ENCODE peak calls at places on chromosomes 2 and 18, in eight cellular contexts. G is heart right ventricle; Y is PC-3; W is A549; B is CD8-positive, alpha-beta memory T cell; O is NT2/D1; T is adipocyte; E is IMR-90. P is an unnamed sample. For H3K4me1, the result is how much of the 10 kb centered on the place peaks cover.

GRCh38 chr18:64693756-64694155 is 544.9 kb upstream of the LINC00305 start:
- DNase-seq in G (no peak), Y (peak), W (no peak), B (no peak), O (no peak), T (no peak), E (no peak), P (no peak)

GRCh38 chr2:131425191-131426021 is 50.5 kb upstream of the TUBA3D start:
- DNase-seq in G (no peak), Y (no peak), W (no peak), B (no peak), O (no peak), T (peak), E (no peak), P (no peak)

GRCh38 chr18:72995558-72995957 is 127.8 kb upstream of the NETO1 start:
- DNase-seq in G (no peak), Y (peak), W (no peak), B (no peak), O (no peak), T (no peak), E (no peak), P (no peak)

GRCh38 chr2:237131749-237132148 is 46.1 kb downstream of the COPS8 start:
- DNase-seq in G (no peak), Y (no peak), W (no peak), B (no peak), O (no peak), T (peak), E (no peak), P (no peak)

GRCh38 chr18:31099490-31100230 is 2.6 kb downstream of the DSC2 start:
- DNase-seq in G (no peak), Y (peak), W (no peak), B (no peak), O (no peak), T (no peak), E (no peak), P (no peak)

GRCh38 chr2:113981404-113982134 is 91.7 kb downstream of the ACTR3 start:
- DNase-seq in G (no peak), Y (no peak), W (no peak), B (no peak), O (no peak), T (peak), E (peak), P (no peak)

GRCh38 chr2:236146436-236146835 is 21.8 kb downstream of the GBX2 start:
- DNase-seq in G (no peak), Y (no peak), W (no peak), B (no peak), O (no peak), T (no peak), E (no peak), P (no peak)

GRCh38 chr2:47534179-47534919 is 131.4 kb downstream of the MSH2 start:
- DNase-seq in G (no peak), Y (peak), W (peak), B (no peak), O (peak), T (peak), E (peak), P (no peak)

GRCh38 chr2:10238991-10239485 is 63.7 kb upstream of the HPCAL1 start:
- DNase-seq in G (no peak), Y (no peak), W (no peak), B (no peak), O (no peak), T (no peak), E (no peak), P (no peak)

GRCh38 chr2:26465981-26466471 is 11.9 kb downstream of the OTOF start:
- DNase-seq in G (no peak), Y (no peak), W (no peak), B (no peak), O (no peak), T (no peak), E (no peak), P (no peak)

GRCh38 chr2:240149943-240150784 is 9.7 kb upstream of the OTOS start:
- DNase-seq in G (no peak), Y (peak), W (peak), B (no peak), O (peak), T (peak), E (peak), P (no peak)

DNA sequence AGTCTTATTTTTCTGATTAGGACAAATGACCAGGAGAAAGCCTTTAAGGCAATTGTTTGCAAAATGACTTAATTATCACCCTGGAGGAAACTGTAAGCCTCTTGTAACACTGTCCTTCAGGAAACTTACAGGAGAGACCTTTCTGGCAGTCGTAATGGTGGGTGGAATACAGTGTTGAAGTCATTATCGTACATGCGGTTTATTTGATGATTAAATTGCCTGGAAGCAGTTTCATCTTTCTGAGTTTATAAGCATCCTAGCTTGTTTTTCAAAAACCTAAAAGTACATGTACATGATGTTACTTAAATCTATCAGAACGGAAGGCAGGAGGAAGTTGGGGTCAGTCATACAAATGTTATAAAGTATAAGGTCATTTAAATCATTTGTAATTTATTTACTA is 86.2 kb upstream of the RAB27B start:
- DNase-seq in G (no peak), Y (no peak), W (no peak), B (no peak), O (no peak), T (no peak), E (no peak), P (no peak)
- H3K4me1 ChIP-seq in G (under half), Y (under half), W (under half), B (under half), O (under half), T (under half), E (under half), P (under half)

DNA sequence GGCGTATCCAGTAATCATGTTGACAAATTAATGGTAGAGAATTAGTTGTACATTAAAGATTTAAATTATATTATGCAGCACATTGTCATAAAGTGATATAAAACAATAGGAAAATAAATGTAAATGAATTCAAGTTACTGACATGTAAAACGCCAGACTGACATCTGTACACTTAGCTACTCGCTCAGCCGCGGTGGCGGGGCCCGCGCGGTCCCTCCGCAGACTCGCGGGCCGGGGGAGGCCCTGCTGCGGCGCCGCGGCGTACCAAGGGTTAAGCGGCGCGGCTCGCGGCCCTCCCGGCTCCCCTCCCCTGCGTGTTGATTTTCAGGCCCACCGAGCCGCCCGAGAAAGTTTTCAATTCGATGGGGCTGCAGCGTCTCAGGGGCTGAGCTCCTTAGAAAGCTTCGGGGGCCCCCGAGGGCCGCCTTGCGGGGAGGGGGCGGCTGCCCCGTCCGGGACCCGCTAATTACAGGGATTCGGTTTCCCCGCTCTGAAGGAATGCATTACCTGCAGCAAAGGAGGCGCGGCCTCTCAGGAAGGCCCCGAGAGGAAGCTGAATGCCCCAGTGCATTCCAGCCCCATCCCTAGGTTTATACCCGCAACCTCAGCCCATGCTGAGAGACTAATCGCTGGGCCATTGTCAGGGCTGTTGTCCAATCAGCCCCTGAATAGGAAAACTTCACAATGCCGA is 138.9 kb upstream of the SIX3 start:
- DNase-seq in G (no peak), Y (no peak), W (no peak), B (no peak), O (peak), T (no peak), E (no peak), P (no peak)
- H3K4me3 ChIP-seq in G (no peak), Y (no peak), W (no peak), B (no peak), O (peak), T (no peak), E (no peak), P (peak)

DNA sequence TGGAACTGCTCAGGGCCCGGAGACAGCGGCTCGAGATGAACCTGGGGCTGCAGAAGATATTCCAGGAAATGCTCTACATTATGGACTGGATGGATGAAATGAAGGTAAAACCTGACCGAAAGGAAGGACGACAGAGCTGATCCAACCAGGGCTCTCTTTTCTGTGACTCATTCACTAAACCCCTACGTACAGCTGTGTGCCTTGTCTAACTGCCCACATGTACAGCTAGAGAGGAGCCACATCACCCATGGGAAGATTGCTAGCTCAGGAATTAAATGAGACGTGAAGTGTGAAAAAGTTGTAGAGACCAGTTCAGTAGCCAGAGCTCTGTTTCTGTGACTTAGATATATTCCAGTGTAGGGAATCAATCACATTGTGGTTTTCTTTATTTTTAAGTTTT is 97.3 kb upstream of the EML6 start:
- DNase-seq in G (no peak), Y (no peak), W (no peak), B (no peak), O (no peak), T (no peak), E (no peak), P (no peak)
- H3K4me1 ChIP-seq in G (half or more), Y (under half), W (under half), B (under half), O (under half), T (under half), E (under half), P (under half)

GRCh38 chr2:219423656-219424378 is 5.6 kb downstream of the DES start:
- DNase-seq in G (no peak), Y (no peak), W (no peak), B (no peak), O (no peak), T (no peak), E (no peak), P (no peak)

GRCh38 chr2:219425238-219426067 is 7.3 kb downstream of the DES start:
- DNase-seq in G (no peak), Y (no peak), W (no peak), B (no peak), O (no peak), T (no peak), E (no peak), P (no peak)

GRCh38 chr2:219421323-219421722 is 3.1 kb downstream of the DES start:
- DNase-seq in G (peak), Y (no peak), W (no peak), B (no peak), O (no peak), T (no peak), E (no peak), P (no peak)

GRCh38 chr2:219420687-219421086 is 2.5 kb downstream of the DES start:
- DNase-seq in G (peak), Y (no peak), W (no peak), B (no peak), O (no peak), T (no peak), E (no peak), P (no peak)

GRCh38 chr2:219422944-219423534 is 4.9 kb downstream of the DES start:
- DNase-seq in G (no peak), Y (no peak), W (no peak), B (no peak), O (no peak), T (no peak), E (no peak), P (no peak)
- H3K4me3 ChIP-seq in G (peak), Y (no peak), W (no peak), B (no peak), O (no peak), T (no peak), E (no peak), P (no peak)

DNA sequence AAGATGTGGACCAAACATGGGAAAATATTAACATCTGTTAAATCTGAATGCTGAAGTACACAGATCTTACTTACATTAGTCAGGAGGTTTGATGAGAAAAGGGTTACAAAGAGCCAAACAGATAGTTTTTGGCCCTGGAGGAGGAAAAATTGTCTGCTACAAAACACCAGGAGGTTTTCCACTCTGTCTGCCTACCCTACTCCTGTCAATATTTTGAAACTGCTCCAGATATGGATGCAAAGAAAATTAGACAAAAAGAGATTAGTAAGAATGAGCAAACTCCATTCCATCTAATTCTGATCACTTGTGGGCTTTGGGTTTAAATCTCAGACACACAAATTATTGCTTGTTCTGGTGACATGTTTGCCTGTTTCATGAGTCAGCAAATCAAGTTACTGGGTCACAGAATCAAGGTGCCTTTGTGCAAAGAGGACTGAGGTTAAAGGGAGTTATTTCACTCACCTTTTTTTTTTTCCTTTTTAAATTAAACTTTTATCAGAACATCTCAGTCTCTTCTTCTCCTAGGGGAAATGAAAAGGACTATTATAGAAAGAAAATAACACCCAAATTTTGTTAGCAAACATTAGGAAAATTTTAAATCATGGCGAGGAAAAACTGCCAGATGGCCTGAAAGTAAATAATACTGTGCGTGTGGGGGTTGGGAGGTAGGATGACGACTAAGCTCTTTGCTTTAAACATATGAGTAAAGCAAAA is 86.9 kb upstream of the SPATS2L start:
- DNase-seq in G (no peak), Y (peak), W (no peak), B (no peak), O (no peak), T (no peak), E (peak), P (no peak)
- H3K4me1 ChIP-seq in G (under half), Y (under half), W (under half), B (under half), O (under half), T (under half), E (under half), P (under half)

GRCh38 chr18:76145968-76146367 is 349.1 kb downstream of the ZNF516 start:
- DNase-seq in G (no peak), Y (no peak), W (no peak), B (no peak), O (no peak), T (no peak), E (no peak), P (no peak)

GRCh38 chr18:76149284-76149683 is 345.8 kb downstream of the ZNF516 start:
- DNase-seq in G (no peak), Y (no peak), W (no peak), B (no peak), O (no peak), T (no peak), E (no peak), P (no peak)

GRCh38 chr18:76145506-76145905 is 349.5 kb downstream of the ZNF516 start:
- DNase-seq in G (no peak), Y (no peak), W (no peak), B (no peak), O (no peak), T (no peak), E (no peak), P (no peak)

GRCh38 chr18:76144844-76145243 is 350.2 kb downstream of the ZNF516 start:
- DNase-seq in G (no peak), Y (no peak), W (no peak), B (no peak), O (no peak), T (no peak), E (no peak), P (no peak)

DNA sequence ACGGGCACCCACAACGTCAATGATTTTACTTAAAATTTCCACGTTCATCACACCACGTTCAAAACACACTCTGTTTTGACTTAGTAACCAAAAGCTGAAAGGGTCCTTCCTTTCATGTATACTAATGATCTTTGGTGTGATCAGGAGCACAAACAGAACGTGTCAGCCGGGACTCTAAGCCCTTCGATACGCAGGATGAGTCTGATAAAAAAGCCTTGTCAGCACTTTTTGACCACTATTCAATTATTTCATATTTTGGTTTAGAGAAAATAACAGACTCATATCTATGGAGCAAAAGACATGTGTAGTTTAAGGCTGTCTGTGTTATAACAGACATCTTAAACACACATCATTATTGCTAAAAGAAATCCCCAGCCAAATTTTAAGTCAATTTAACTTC is 345.3 kb downstream of the ZNF516 start:
- DNase-seq in G (no peak), Y (no peak), W (no peak), B (no peak), O (no peak), T (no peak), E (no peak), P (no peak)
- H3K4me3 ChIP-seq in G (no peak), Y (no peak), W (no peak), B (no peak), O (no peak), T (no peak), E (no peak), P (no peak)

GRCh38 chr2:148645135-148645924 is 779 bp downstream of the EPC2 start:
- DNase-seq in G (peak), Y (peak), W (peak), B (peak), O (peak), T (peak), E (peak), P (peak)

GRCh38 chr2:148645925-148646559 is 1.5 kb downstream of the EPC2 start:
- DNase-seq in G (no peak), Y (peak), W (peak), B (peak), O (no peak), T (peak), E (peak), P (peak)

GRCh38 chr2:148643998-148644884 is at the start of gene EPC2:
- DNase-seq in G (peak), Y (peak), W (peak), B (peak), O (peak), T (peak), E (peak), P (peak)

GRCh38 chr2:148643421-148643820 is 1.1 kb upstream of the EPC2 start:
- DNase-seq in G (no peak), Y (no peak), W (no peak), B (no peak), O (no peak), T (no peak), E (no peak), P (peak)

GRCh38 chr2:148644885-148645134 is 259 bp downstream of the EPC2 start:
- DNase-seq in G (no peak), Y (no peak), W (no peak), B (no peak), O (no peak), T (no peak), E (no peak), P (no peak)
- H3K4me1 ChIP-seq in G (under half), Y (under half), W (under half), B (under half), O (under half), T (under half), E (under half), P (under half)

DNA sequence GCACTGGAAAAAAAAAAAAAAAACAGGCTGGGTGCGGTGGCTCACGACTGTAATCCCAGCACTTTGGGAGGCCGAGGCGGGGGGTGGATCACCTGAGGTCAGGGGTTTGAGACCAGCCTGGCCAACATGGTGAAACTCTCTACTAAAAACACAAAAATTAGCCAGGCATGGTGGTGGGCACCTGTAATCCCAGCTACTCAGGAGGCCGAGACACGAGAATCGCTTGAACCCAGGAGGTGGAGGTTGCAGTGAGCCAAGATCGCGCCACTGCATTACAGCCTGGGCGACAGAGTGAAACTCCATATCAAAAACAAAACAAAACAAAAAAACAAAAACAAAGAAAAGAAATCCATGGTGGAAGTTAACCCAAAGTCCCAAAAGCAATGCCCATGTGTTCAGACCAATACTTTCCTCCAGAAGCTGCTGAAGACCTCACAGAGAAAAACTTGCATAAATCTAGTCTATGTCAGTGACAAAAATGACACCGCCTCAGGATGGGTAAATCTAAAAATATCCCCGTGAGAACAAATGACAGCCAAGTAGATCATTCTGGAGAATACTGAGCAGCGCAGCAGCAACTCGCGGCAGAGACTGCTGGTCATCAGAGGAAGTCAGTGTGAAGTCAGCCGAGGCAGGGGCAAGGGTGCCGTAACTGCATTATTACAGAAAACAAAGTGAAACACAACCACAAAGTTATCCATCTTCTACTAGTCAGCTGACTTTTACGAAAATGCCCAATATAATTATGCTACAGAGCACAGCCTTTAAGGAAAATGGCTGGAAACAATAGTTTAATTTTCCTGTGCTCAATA is 41.0 kb downstream of the LPIN2 start:
- DNase-seq in G (peak), Y (no peak), W (no peak), B (peak), O (no peak), T (no peak), E (no peak), P (peak)
- H3K4me3 ChIP-seq in G (peak), Y (no peak), W (no peak), B (peak), O (no peak), T (no peak), E (no peak), P (peak)

GRCh38 chr2:77520981-77521380 is 1.2 kb downstream of the LRRTM4 start:
- DNase-seq in G (no peak), Y (no peak), W (no peak), B (no peak), O (no peak), T (no peak), E (no peak), P (no peak)

GRCh38 chr2:77519888-77520506 is 2.2 kb downstream of the LRRTM4 start:
- DNase-seq in G (no peak), Y (no peak), W (no peak), B (no peak), O (no peak), T (no peak), E (no peak), P (no peak)

GRCh38 chr2:77521482-77521881 is 694 bp downstream of the LRRTM4 start:
- DNase-seq in G (no peak), Y (no peak), W (no peak), B (no peak), O (peak), T (no peak), E (no peak), P (no peak)

GRCh38 chr2:77521931-77522470 is at the start of gene LRRTM4:
- DNase-seq in G (no peak), Y (no peak), W (peak), B (no peak), O (peak), T (no peak), E (no peak), P (no peak)

GRCh38 chr2:77522883-77523282 is 707 bp upstream of the LRRTM4 start:
- DNase-seq in G (no peak), Y (no peak), W (no peak), B (no peak), O (peak), T (no peak), E (no peak), P (no peak)
- H3K4me1 ChIP-seq in G (under half), Y (under half), W (under half), B (under half), O (under half), T (under half), E (under half), P (under half)